ENCODE peak calls at places on chromosomes 11 and 22, in five cellular contexts. One of them, this sample, is unnamed.
A peak's percentile ranks its signal among the peaks of the same experiment; 100 is the strongest.

GRCh38 chr11:12048936-12049790 is 40.7 kb upstream of the DKK3 start:
- DNase-seq in OCI-LY7: no peak
- DNase-seq in Daoy: peak; percentile 47
- DNase-seq in EL: no peak
- DNase-seq in occipital lobe: no peak
- DNase-seq in this sample: no peak

GRCh38 chr11:19595840-19596751 is 116.5 kb upstream of the NAV2 start:
- DNase-seq in OCI-LY7: no peak
- DNase-seq in Daoy: peak; percentile 78
- DNase-seq in EL: peak; percentile 95
- DNase-seq in occipital lobe: peak; percentile 14
- DNase-seq in this sample: peak; percentile 62

GRCh38 chr22:48576333-48577013 is 1251.2 kb downstream of the BRD1 start:
- DNase-seq in OCI-LY7: no peak
- DNase-seq in Daoy: peak; percentile 74
- DNase-seq in EL: no peak
- DNase-seq in occipital lobe: peak; percentile 37
- DNase-seq in this sample: no peak

GRCh38 chr22:26553056-26553752 is 36.7 kb downstream of the TPST2 start:
- DNase-seq in OCI-LY7: peak; percentile 34
- DNase-seq in Daoy: peak; percentile 70
- DNase-seq in EL: peak; percentile 89
- DNase-seq in occipital lobe: no peak
- DNase-seq in this sample: peak; percentile 75

GRCh38 chr22:38232196-38232595 is 30.4 kb downstream of the MAFF start:
- DNase-seq in OCI-LY7: no peak
- DNase-seq in Daoy: no peak
- DNase-seq in EL: no peak
- DNase-seq in occipital lobe: no peak
- DNase-seq in this sample: no peak

GRCh38 chr11:29657709-29658108 is 359.1 kb downstream of the KCNA4 start:
- DNase-seq in OCI-LY7: no peak
- DNase-seq in Daoy: no peak
- DNase-seq in EL: no peak
- DNase-seq in occipital lobe: no peak
- DNase-seq in this sample: no peak

GRCh38 chr22:43505896-43506295 is 94.1 kb downstream of the MPPED1 start:
- DNase-seq in OCI-LY7: no peak
- DNase-seq in Daoy: no peak
- DNase-seq in EL: no peak
- DNase-seq in occipital lobe: no peak
- DNase-seq in this sample: no peak

GRCh38 chr11:96506953-96507354 is 117.1 kb downstream of the JRKL start:
- DNase-seq in OCI-LY7: no peak
- DNase-seq in Daoy: no peak
- DNase-seq in EL: no peak
- DNase-seq in occipital lobe: no peak
- DNase-seq in this sample: no peak

GRCh38 chr11:62004473-62004872 is 37.0 kb upstream of the FTH1 start:
- DNase-seq in OCI-LY7: no peak
- DNase-seq in Daoy: peak; percentile 84
- DNase-seq in EL: peak; percentile 67
- DNase-seq in occipital lobe: no peak
- DNase-seq in this sample: peak; percentile 49

GRCh38 chr22:25080855-25081254 is 118.8 kb upstream of the CRYBB3 start:
- DNase-seq in OCI-LY7: no peak
- DNase-seq in Daoy: no peak
- DNase-seq in EL: no peak
- DNase-seq in occipital lobe: no peak
- DNase-seq in this sample: no peak

GRCh38 chr11:78417888-78418583 is 416 bp upstream of the GAB2 start:
- DNase-seq in OCI-LY7: peak; percentile 79
- DNase-seq in Daoy: peak; percentile 84
- DNase-seq in EL: peak; percentile 83
- DNase-seq in occipital lobe: peak; percentile 75
- DNase-seq in this sample: peak; percentile 31

This sample was measured in RCC 7860.